ENCODE peak calls at places on chromosomes 16 and 17, in eight cellular contexts. One of them, this sample, is unnamed.

GRCh38 chr17:33220031-33220430 is 73.1 kb downstream of the ASIC2 start:
- DNase-seq in activated T-cell treated with anti-CD3 and anti-CD28 coated beads, Interleukin-2, amount 50 U/mL, for 4 hours: no peak
- DNase-seq in activated CD4-positive, alpha-beta T cell treated with anti-CD3 and anti-CD28 coated beads, Interleukin-2, amount 50 U/mL, for 1 hour: no peak
- DNase-seq in fibroblast of the aortic adventitia: peak; percentile 4
- DNase-seq in AG09309: no peak
- DNase-seq in NCI-H345: no peak
- DNase-seq in ELF-1: no peak
- DNase-seq in caudate nucleus: no peak
- DNase-seq in this sample: no peak

GRCh38 chr17:68775338-68775737 is 174.2 kb upstream of the FAM20A start:
- DNase-seq in activated T-cell treated with anti-CD3 and anti-CD28 coated beads, Interleukin-2, amount 50 U/mL, for 4 hours: no peak
- DNase-seq in activated CD4-positive, alpha-beta T cell treated with anti-CD3 and anti-CD28 coated beads, Interleukin-2, amount 50 U/mL, for 1 hour: no peak
- DNase-seq in fibroblast of the aortic adventitia: peak; percentile 60
- DNase-seq in AG09309: no peak
- DNase-seq in NCI-H345: no peak
- DNase-seq in ELF-1: no peak
- DNase-seq in caudate nucleus: no peak
- DNase-seq in this sample: no peak

GRCh38 chr16:11050954-11051353 is 106.6 kb downstream of the CLEC16A start:
- DNase-seq in activated T-cell treated with anti-CD3 and anti-CD28 coated beads, Interleukin-2, amount 50 U/mL, for 4 hours: no peak
- DNase-seq in activated CD4-positive, alpha-beta T cell treated with anti-CD3 and anti-CD28 coated beads, Interleukin-2, amount 50 U/mL, for 1 hour: no peak
- DNase-seq in fibroblast of the aortic adventitia: no peak
- DNase-seq in AG09309: no peak
- DNase-seq in NCI-H345: peak; percentile 64
- DNase-seq in ELF-1: no peak
- DNase-seq in caudate nucleus: no peak
- DNase-seq in this sample: no peak

GRCh38 chr17:82743344-82744219 is 8.2 kb downstream of the FN3K start:
- DNase-seq in activated T-cell treated with anti-CD3 and anti-CD28 coated beads, Interleukin-2, amount 50 U/mL, for 4 hours: no peak
- DNase-seq in activated CD4-positive, alpha-beta T cell treated with anti-CD3 and anti-CD28 coated beads, Interleukin-2, amount 50 U/mL, for 1 hour: no peak
- DNase-seq in fibroblast of the aortic adventitia: no peak
- DNase-seq in AG09309: no peak
- DNase-seq in NCI-H345: no peak
- DNase-seq in ELF-1: no peak
- DNase-seq in caudate nucleus: no peak
- DNase-seq in this sample: no peak

GRCh38 chr17:9645858-9646555 is 690 bp downstream of the USP43 start:
- DNase-seq in activated T-cell treated with anti-CD3 and anti-CD28 coated beads, Interleukin-2, amount 50 U/mL, for 4 hours: peak; percentile 5
- DNase-seq in activated CD4-positive, alpha-beta T cell treated with anti-CD3 and anti-CD28 coated beads, Interleukin-2, amount 50 U/mL, for 1 hour: no peak
- DNase-seq in fibroblast of the aortic adventitia: no peak
- DNase-seq in AG09309: no peak
- DNase-seq in NCI-H345: peak; percentile 31
- DNase-seq in ELF-1: peak; percentile 66
- DNase-seq in caudate nucleus: no peak
- DNase-seq in this sample: no peak

GRCh38 chr16:27287051-27287811 is 18.7 kb upstream of the NSMCE1 start:
- DNase-seq in activated T-cell treated with anti-CD3 and anti-CD28 coated beads, Interleukin-2, amount 50 U/mL, for 4 hours: no peak
- DNase-seq in activated CD4-positive, alpha-beta T cell treated with anti-CD3 and anti-CD28 coated beads, Interleukin-2, amount 50 U/mL, for 1 hour: no peak
- DNase-seq in fibroblast of the aortic adventitia: no peak
- DNase-seq in AG09309: no peak
- DNase-seq in NCI-H345: no peak
- DNase-seq in ELF-1: no peak
- DNase-seq in caudate nucleus: no peak
- DNase-seq in this sample: no peak

GRCh38 chr16:25012525-25012991 is 2.6 kb downstream of the ARHGAP17 start:
- DNase-seq in activated T-cell treated with anti-CD3 and anti-CD28 coated beads, Interleukin-2, amount 50 U/mL, for 4 hours: no peak
- DNase-seq in activated CD4-positive, alpha-beta T cell treated with anti-CD3 and anti-CD28 coated beads, Interleukin-2, amount 50 U/mL, for 1 hour: no peak
- DNase-seq in fibroblast of the aortic adventitia: peak; percentile 90
- DNase-seq in AG09309: peak; percentile 95
- DNase-seq in NCI-H345: no peak
- DNase-seq in ELF-1: no peak
- DNase-seq in caudate nucleus: no peak
- DNase-seq in this sample: no peak

GRCh38 chr17:50892101-50892776 is 26.1 kb upstream of the TOB1 start:
- DNase-seq in activated T-cell treated with anti-CD3 and anti-CD28 coated beads, Interleukin-2, amount 50 U/mL, for 4 hours: no peak
- DNase-seq in activated CD4-positive, alpha-beta T cell treated with anti-CD3 and anti-CD28 coated beads, Interleukin-2, amount 50 U/mL, for 1 hour: no peak
- DNase-seq in fibroblast of the aortic adventitia: no peak
- DNase-seq in AG09309: no peak
- DNase-seq in NCI-H345: no peak
- DNase-seq in ELF-1: no peak
- DNase-seq in caudate nucleus: no peak
- DNase-seq in this sample: no peak

GRCh38 chr16:69917739-69918138 is 33.4 kb upstream of the CLEC18A start:
- DNase-seq in activated T-cell treated with anti-CD3 and anti-CD28 coated beads, Interleukin-2, amount 50 U/mL, for 4 hours: no peak
- DNase-seq in activated CD4-positive, alpha-beta T cell treated with anti-CD3 and anti-CD28 coated beads, Interleukin-2, amount 50 U/mL, for 1 hour: no peak
- DNase-seq in fibroblast of the aortic adventitia: peak; percentile 99
- DNase-seq in AG09309: peak; percentile 92
- DNase-seq in NCI-H345: no peak
- DNase-seq in ELF-1: peak; percentile 96
- DNase-seq in caudate nucleus: no peak
- DNase-seq in this sample: peak; percentile 42

GRCh38 chr17:10198509-10199249 is at the start of gene GAS7:
- DNase-seq in activated T-cell treated with anti-CD3 and anti-CD28 coated beads, Interleukin-2, amount 50 U/mL, for 4 hours: peak; percentile 17
- DNase-seq in activated CD4-positive, alpha-beta T cell treated with anti-CD3 and anti-CD28 coated beads, Interleukin-2, amount 50 U/mL, for 1 hour: peak; percentile 13
- DNase-seq in fibroblast of the aortic adventitia: no peak
- DNase-seq in AG09309: no peak
- DNase-seq in NCI-H345: no peak
- DNase-seq in ELF-1: peak; percentile 61
- DNase-seq in caudate nucleus: peak; percentile 14
- DNase-seq in this sample: no peak

GRCh38 chr16:83814654-83814985 is 6.8 kb downstream of the HSBP1 start:
- DNase-seq in activated T-cell treated with anti-CD3 and anti-CD28 coated beads, Interleukin-2, amount 50 U/mL, for 4 hours: no peak
- DNase-seq in activated CD4-positive, alpha-beta T cell treated with anti-CD3 and anti-CD28 coated beads, Interleukin-2, amount 50 U/mL, for 1 hour: no peak
- DNase-seq in fibroblast of the aortic adventitia: peak; percentile 49
- DNase-seq in AG09309: no peak
- DNase-seq in NCI-H345: no peak
- DNase-seq in ELF-1: no peak
- DNase-seq in caudate nucleus: no peak
- DNase-seq in this sample: no peak

GRCh38 chr16:19005561-19006445 is 22.1 kb downstream of the TMC7 start:
- DNase-seq in activated T-cell treated with anti-CD3 and anti-CD28 coated beads, Interleukin-2, amount 50 U/mL, for 4 hours: no peak
- DNase-seq in activated CD4-positive, alpha-beta T cell treated with anti-CD3 and anti-CD28 coated beads, Interleukin-2, amount 50 U/mL, for 1 hour: no peak
- DNase-seq in fibroblast of the aortic adventitia: peak; percentile 44
- DNase-seq in AG09309: no peak
- DNase-seq in NCI-H345: no peak
- DNase-seq in ELF-1: peak; percentile 53
- DNase-seq in caudate nucleus: peak; percentile 82
- DNase-seq in this sample: no peak

GRCh38 chr17:16418684-16419066 is 3.3 kb downstream of the TRPV2 start:
- DNase-seq in activated T-cell treated with anti-CD3 and anti-CD28 coated beads, Interleukin-2, amount 50 U/mL, for 4 hours: no peak
- DNase-seq in activated CD4-positive, alpha-beta T cell treated with anti-CD3 and anti-CD28 coated beads, Interleukin-2, amount 50 U/mL, for 1 hour: no peak
- DNase-seq in fibroblast of the aortic adventitia: no peak
- DNase-seq in AG09309: no peak
- DNase-seq in NCI-H345: no peak
- DNase-seq in ELF-1: no peak
- DNase-seq in caudate nucleus: no peak
- DNase-seq in this sample: no peak

GRCh38 chr16:84175351-84176081 is 11.3 kb downstream of the TAF1C start:
- DNase-seq in activated T-cell treated with anti-CD3 and anti-CD28 coated beads, Interleukin-2, amount 50 U/mL, for 4 hours: peak; percentile 43
- DNase-seq in activated CD4-positive, alpha-beta T cell treated with anti-CD3 and anti-CD28 coated beads, Interleukin-2, amount 50 U/mL, for 1 hour: peak; percentile 45
- DNase-seq in fibroblast of the aortic adventitia: peak; percentile 62
- DNase-seq in AG09309: no peak
- DNase-seq in NCI-H345: peak; percentile 31
- DNase-seq in ELF-1: peak; percentile 68
- DNase-seq in caudate nucleus: peak; percentile 32
- DNase-seq in this sample: no peak